ENCODE peak calls at places on chromosomes 13 and 19, in six cellular contexts. M is OCI-LY7, V is left lung, C is WERI-Rb-1, Q is heart right ventricle, A is thoracic aorta. L is an unnamed sample.

GRCh38 chr19:12611361-12611699 is 610 bp downstream of the ZNF791 start:
- DNase-seq in C (peak), Q (peak), A (peak), V (peak), M (no peak), L (peak)

GRCh38 chr19:51365211-51366049 is 758 bp downstream of the ETFB start:
- DNase-seq in Q (peak), M (peak), V (no peak), C (no peak), A (no peak), L (no peak)

GRCh38 chr19:37991841-37992248 is 84.8 kb downstream of the SIPA1L3 start:
- DNase-seq in A (no peak), C (no peak), M (no peak), Q (no peak), V (no peak), L (no peak)

GRCh38 chr13:49214917-49215376 is 5.2 kb upstream of the MLNR start:
- DNase-seq in A (no peak), V (peak), C (no peak), Q (no peak), M (peak), L (no peak)

GRCh38 chr19:55451522-55452380 is 8.7 kb upstream of the SHISA7 start:
- DNase-seq in V (no peak), A (no peak), C (no peak), Q (no peak), M (no peak), L (no peak)

GRCh38 chr13:106490177-106490576 is 45.3 kb downstream of the EFNB2 start:
- DNase-seq in Q (no peak), V (no peak), M (no peak), C (no peak), A (no peak), L (no peak)

GRCh38 chr13:112748947-112749346 is 59.1 kb downstream of the ATP11A start:
- DNase-seq in Q (no peak), C (no peak), M (no peak), A (no peak), V (no peak), L (no peak)

GRCh38 chr19:48815870-48816501 is 5.2 kb upstream of the BCAT2 start:
- DNase-seq in C (peak), M (peak), A (no peak), V (no peak), Q (no peak), L (no peak)

GRCh38 chr19:14505488-14506239 is 9.7 kb upstream of the GIPC1 start:
- DNase-seq in C (peak), A (no peak), M (peak), V (peak), Q (no peak), L (no peak)

GRCh38 chr19:10290876-10291553 is 1.3 kb downstream of the ICAM5 start:
- DNase-seq in M (peak), V (peak), C (peak), Q (no peak), A (no peak), L (no peak)

GRCh38 chr19:10291554-10292205 is 1.9 kb downstream of the ICAM5 start:
- DNase-seq in A (no peak), V (no peak), C (no peak), M (peak), Q (no peak), L (no peak)

GRCh38 chr19:10289836-10290438 is at the start of gene ICAM5:
- DNase-seq in V (no peak), C (peak), Q (no peak), M (peak), A (no peak), L (no peak)

GRCh38 chr19:10289167-10289835 is 451 bp upstream of the ICAM5 start:
- DNase-seq in Q (no peak), C (peak), V (peak), A (no peak), M (peak), L (no peak)

DNA sequence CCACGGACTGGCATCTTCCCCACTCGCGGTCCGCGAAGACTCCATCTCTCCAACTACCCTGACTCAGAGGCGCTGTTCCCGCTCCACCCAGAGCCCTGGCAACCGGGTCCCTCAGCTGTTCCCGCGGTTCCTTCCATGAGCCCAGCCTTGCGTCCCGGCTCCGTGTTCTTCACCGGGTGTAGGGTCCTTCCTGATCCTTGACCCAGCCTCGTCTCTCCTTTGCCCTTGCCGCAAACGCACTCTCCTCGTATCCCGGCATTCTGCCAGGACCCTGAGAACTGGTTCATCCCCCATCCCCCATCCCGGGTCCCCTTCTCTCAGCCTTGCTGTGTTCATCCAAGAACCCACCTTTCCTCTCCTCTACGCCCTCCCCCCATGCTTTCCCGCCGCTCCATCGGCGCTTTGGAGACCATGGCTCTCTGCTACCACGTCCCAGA is 705 bp downstream of the ICAM5 start:
- DNase-seq in V (no peak), Q (no peak), M (no peak), A (no peak), C (no peak), L (no peak)
- H3K4me3 ChIP-seq in V (peak), Q (peak), M (peak), A (peak), C (peak), L (no peak)

GRCh38 chr19:45049073-45049736 is 10.4 kb downstream of the CLASRP start:
- DNase-seq in A (no peak), V (no peak), Q (peak), C (no peak), M (no peak), L (no peak)
- TF ChIP-seq CTCF in A (no peak), V (no peak), Q (no peak), C (no peak), M (no peak), L (no peak)

DNA sequence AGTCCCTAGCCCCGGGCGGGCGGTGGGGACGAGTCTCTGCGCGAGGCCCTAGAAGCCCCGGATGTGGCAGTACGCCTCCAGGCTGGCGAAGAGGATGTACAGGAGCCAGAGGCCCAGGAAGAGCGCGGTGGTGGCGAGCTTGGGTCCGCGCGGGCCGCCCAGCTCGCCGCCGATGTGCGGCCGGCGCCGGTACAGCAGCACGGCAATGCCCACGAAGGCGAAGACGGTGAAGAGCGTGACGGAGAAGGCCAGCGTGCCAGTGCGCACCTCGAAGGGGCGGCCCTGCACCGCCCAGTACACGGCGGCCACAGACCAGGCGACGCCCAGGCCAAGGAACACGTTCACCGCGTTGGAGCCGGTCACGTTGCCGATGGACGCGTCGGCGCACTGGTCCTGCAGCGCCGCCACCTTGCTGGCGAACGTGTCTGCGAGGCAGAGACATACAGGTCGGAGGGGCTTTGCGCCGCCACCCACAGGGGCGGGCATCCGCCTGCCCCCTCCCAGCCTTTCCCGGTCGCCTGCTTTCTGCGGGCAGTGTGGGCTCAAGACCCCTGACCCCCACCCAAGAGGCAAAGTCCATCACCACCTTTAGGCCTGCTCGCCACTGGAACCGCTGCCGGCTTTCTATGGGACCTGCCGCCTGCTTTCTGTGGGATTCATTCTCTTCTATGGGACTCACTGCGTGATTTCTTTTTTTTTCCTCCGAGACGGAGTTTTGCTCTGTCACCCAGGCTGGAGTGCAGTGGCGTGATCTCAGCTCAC is 10.9 kb upstream of the MEIS3 start:
- DNase-seq in A (no peak), M (no peak), Q (no peak), C (no peak), V (peak), L (no peak)
- H3K4me3 ChIP-seq in A (peak), M (no peak), Q (peak), C (no peak), V (no peak), L (peak)

GRCh38 chr13:23288564-23288963 is 107.8 kb downstream of the SGCG start:
- DNase-seq in C (no peak), M (no peak), A (no peak), V (no peak), Q (no peak), L (no peak)
- TF ChIP-seq CTCF in C (no peak), M (no peak), A (peak), V (no peak), Q (no peak), L (no peak)

L was measured in astrocyte of the cerebellum.